ENCODE peak calls at places on chromosomes 3 and 15, in four cellular contexts. I is GM12864, H is transverse colon, Z is thyroid gland. T is an unnamed sample.
A peak's percentile ranks its signal among the peaks of the same experiment; 100 is the strongest.

GRCh38 chr3:154758109-154758868 is 321.8 kb upstream of the MME start:
- DNase-seq in Z (no peak), I (no peak), H (no peak), T (no peak)

GRCh38 chr15:32091505-32092380 is 61.4 kb downstream of the CHRNA7 start:
- DNase-seq in I (no peak), H (no peak), Z (no peak), T (no peak)

GRCh38 chr3:60703956-60704736 is 547.1 kb downstream of the FHIT start:
- DNase-seq in I (no peak), H (no peak), Z (no peak), T (peak; percentile 62)

GRCh38 chr3:195155842-195156241 is 115.1 kb downstream of the XXYLT1 start:
- DNase-seq in I (no peak), H (no peak), Z (no peak), T (no peak)

GRCh38 chr3:78659386-78659987 is 1108.3 kb downstream of the ROBO1 start:
- DNase-seq in Z (peak; percentile 35), I (peak; percentile 10), H (peak; percentile 17), T (no peak)

GRCh38 chr15:68234060-68234459 is 4.5 kb upstream of the CLN6 start:
- DNase-seq in I (no peak), H (no peak), Z (no peak), T (no peak)

GRCh38 chr3:31077021-31077601 is 182.7 kb upstream of the GADL1 start:
- DNase-seq in H (no peak), Z (no peak), I (no peak), T (peak; percentile 81)

GRCh38 chr3:167657684-167658225 is 4.0 kb upstream of the WDR49 start:
- DNase-seq in I (no peak), Z (no peak), H (no peak), T (no peak)

GRCh38 chr3:14465425-14465824 is 63.0 kb downstream of the SLC6A6 start:
- DNase-seq in Z (no peak), H (no peak), I (no peak), T (no peak)

GRCh38 chr15:93378547-93378946 is 289.5 kb upstream of the RGMA start:
- DNase-seq in Z (no peak), I (no peak), H (no peak), T (no peak)

GRCh38 chr3:59163953-59164352 is 114.1 kb upstream of the CFAP20DC start:
- DNase-seq in H (no peak), Z (no peak), I (no peak), T (no peak)

GRCh38 chr15:85582719-85583089 is 202.3 kb downstream of the AKAP13 start:
- DNase-seq in H (peak; percentile 75), Z (peak; percentile 48), I (no peak), T (no peak)

GRCh38 chr15:101504373-101504772 is 14.9 kb upstream of the PCSK6 start:
- DNase-seq in Z (no peak), H (no peak), I (no peak), T (no peak)

GRCh38 chr3:158094235-158094916 is 11.8 kb downstream of the SHOX2 start:
- DNase-seq in Z (no peak), H (no peak), I (no peak), T (no peak)

GRCh38 chr15:88810449-88810848 is 7.2 kb downstream of the ACAN start:
- DNase-seq in H (no peak), Z (no peak), I (no peak), T (no peak)

DNA sequence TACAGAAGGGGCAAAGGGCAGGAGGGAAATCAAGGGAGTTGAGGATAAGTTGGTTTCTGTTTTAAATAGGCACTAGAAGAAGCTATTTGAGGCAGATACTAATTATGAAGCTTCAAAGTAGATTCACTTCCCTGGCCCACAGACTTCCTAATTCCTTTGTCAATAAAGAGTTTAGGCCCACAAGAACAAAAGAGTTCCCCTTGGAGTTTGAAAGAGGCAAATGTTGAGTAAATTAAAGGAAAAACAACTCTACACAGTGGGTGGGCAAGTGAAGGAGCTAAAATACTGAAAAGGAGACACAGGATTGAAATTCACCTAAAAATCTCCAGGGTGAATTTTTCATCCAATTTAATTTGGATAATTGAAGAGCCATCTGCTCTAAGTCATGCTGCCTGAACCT is 411.6 kb upstream of the RORA start:
- DNase-seq in Z (no peak), I (no peak), H (no peak), T (no peak)
- H3K4me3 ChIP-seq in Z (no peak overlapping the region), I (no peak overlapping the region), H (no peak overlapping the region), T (no peak overlapping the region)

GRCh38 chr15:74928771-74929198 is 9.1 kb downstream of the COX5A start:
- DNase-seq in H (no peak), I (no peak), Z (no peak), T (no peak)
- H3K4me3 ChIP-seq in H (no peak overlapping the region), I (no peak overlapping the region), Z (no peak overlapping the region), T (no peak overlapping the region)

GRCh38 chr3:5800965-5801364 is 613.5 kb downstream of the EDEM1 start:
- DNase-seq in Z (no peak), H (no peak), I (no peak), T (no peak)

GRCh38 chr3:5796541-5796940 is 609.0 kb downstream of the EDEM1 start:
- DNase-seq in I (no peak), H (no peak), Z (no peak), T (no peak)

GRCh38 chr3:5799421-5799820 is 611.9 kb downstream of the EDEM1 start:
- DNase-seq in Z (no peak), I (no peak), H (no peak), T (no peak)

GRCh38 chr3:5798809-5799208 is 611.3 kb downstream of the EDEM1 start:
- DNase-seq in Z (no peak), I (no peak), H (no peak), T (no peak)
- H3K4me3 ChIP-seq in Z (no peak overlapping the region), I (no peak overlapping the region), H (no peak overlapping the region), T (no peak overlapping the region)

DNA sequence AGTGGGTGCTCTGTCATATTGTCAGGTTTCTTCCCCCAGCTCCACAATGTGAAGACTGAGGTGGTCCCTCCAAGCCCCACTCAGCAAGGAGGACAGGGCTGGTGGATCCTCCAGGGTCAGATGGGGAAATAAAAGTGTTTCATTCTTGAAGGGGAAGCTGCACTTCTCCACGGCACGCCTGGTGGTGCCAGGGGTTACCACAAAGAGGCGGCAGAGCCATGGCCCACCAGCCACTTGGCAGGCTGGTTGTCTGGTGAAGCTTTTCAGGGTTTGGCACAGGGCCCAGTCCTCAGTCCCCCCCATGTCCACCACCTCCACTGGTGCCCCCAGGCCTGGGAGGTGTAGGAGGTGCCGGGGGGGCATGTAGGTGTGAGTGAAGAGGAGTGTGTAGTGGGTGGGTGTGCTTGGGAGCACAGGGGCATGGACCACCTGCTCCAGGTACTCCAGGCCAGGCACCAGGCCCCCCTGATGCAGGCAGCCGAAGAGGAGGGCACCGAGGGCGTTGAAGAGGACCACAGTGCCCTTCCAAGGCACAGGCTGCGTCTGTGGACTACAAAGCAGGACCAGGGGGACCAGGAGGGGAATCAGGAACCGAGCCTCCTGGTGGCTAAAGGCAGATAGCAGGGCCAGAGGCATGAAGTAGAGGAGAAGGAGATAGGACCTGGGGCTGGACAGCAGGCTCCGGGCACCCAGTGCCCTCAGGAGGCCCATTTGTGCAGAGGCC is 5.0 kb upstream of the NCBP2 start:
- DNase-seq in H (no peak), I (no peak), Z (no peak), T (no peak)
- H3K4me3 ChIP-seq in H (no peak overlapping the region), I (no peak overlapping the region), Z (no peak overlapping the region), T (no peak overlapping the region)

T was measured in skeletal muscle cell.